ENCODE peak calls at places on chromosome 3, in nine cellular contexts. T is neural progenitor cell, O is HCT116, R is GM23248, X is PC-3, M is hepatocyte, I is MM.1S, F is GM23338, L is SK-N-SH. K is an unnamed sample.

GRCh38 chr3:43243590-43244587 is 42.5 kb upstream of the SNRK start:
- DNase-seq in T (no peak), O (no peak), R (peak), X (no peak), M (no peak), I (no peak), F (no peak), L (no peak), K (no peak)

GRCh38 chr3:107699682-107700081 is 176.9 kb downstream of the BBX start:
- DNase-seq in T (no peak), O (no peak), R (peak), X (no peak), M (no peak), I (no peak), F (no peak), L (no peak), K (no peak)

GRCh38 chr3:38650248-38650940 is 907 bp upstream of the SCN5A start:
- DNase-seq in T (no peak), O (no peak), R (peak), X (no peak), M (no peak), I (no peak), F (no peak), L (peak), K (no peak)

GRCh38 chr3:190641564-190641963 is 127.7 kb downstream of the IL1RAP start:
- DNase-seq in T (no peak), O (no peak), R (no peak), X (no peak), M (no peak), I (no peak), F (no peak), L (no peak), K (no peak)

GRCh38 chr3:57179580-57180410 is 14.6 kb upstream of the IL17RD start:
- DNase-seq in T (peak), O (no peak), R (peak), X (peak), M (peak), I (peak), F (peak), L (peak), K (peak)

GRCh38 chr3:52086461-52086860 is 30.1 kb upstream of the DUSP7 start:
- DNase-seq in T (no peak), O (no peak), R (no peak), X (no peak), M (no peak), I (no peak), F (no peak), L (no peak), K (no peak)

GRCh38 chr3:134239538-134239937 is 11.1 kb downstream of the RYK start:
- DNase-seq in T (no peak), O (no peak), R (peak), X (peak), M (no peak), I (no peak), F (no peak), L (no peak), K (no peak)

GRCh38 chr3:196694202-196694638 is 17.8 kb downstream of the CEP19 start:
- DNase-seq in T (no peak), O (no peak), R (peak), X (peak), M (no peak), I (no peak), F (no peak), L (peak), K (peak)

GRCh38 chr3:69288161-69288895 is 97.6 kb downstream of the FRMD4B start:
- DNase-seq in T (peak), O (no peak), R (no peak), X (no peak), M (no peak), I (peak), F (peak), L (no peak), K (no peak)

GRCh38 chr3:172653004-172653403 is 57.9 kb downstream of the NCEH1 start:
- DNase-seq in T (peak), O (no peak), R (no peak), X (peak), M (no peak), I (no peak), F (no peak), L (no peak), K (no peak)

GRCh38 chr3:38455639-38456430 is 2.1 kb downstream of the ACVR2B start:
- DNase-seq in T (peak), O (no peak), R (no peak), X (no peak), M (no peak), I (no peak), F (peak), L (peak), K (no peak)

GRCh38 chr3:146189519-146190173 is 28.7 kb upstream of the PLOD2 start:
- DNase-seq in T (peak), O (peak), R (peak), X (peak), M (peak), I (peak), F (peak), L (peak), K (peak)

GRCh38 chr3:66800941-66801545 is 197.1 kb upstream of the KBTBD8 start:
- DNase-seq in T (no peak), O (no peak), R (peak), X (peak), M (no peak), I (no peak), F (no peak), L (no peak), K (no peak)

GRCh38 chr3:88984266-88984665 is 123.2 kb upstream of the EPHA3 start:
- DNase-seq in T (no peak), O (no peak), R (no peak), X (no peak), M (no peak), I (no peak), F (no peak), L (no peak), K (no peak)

DNA sequence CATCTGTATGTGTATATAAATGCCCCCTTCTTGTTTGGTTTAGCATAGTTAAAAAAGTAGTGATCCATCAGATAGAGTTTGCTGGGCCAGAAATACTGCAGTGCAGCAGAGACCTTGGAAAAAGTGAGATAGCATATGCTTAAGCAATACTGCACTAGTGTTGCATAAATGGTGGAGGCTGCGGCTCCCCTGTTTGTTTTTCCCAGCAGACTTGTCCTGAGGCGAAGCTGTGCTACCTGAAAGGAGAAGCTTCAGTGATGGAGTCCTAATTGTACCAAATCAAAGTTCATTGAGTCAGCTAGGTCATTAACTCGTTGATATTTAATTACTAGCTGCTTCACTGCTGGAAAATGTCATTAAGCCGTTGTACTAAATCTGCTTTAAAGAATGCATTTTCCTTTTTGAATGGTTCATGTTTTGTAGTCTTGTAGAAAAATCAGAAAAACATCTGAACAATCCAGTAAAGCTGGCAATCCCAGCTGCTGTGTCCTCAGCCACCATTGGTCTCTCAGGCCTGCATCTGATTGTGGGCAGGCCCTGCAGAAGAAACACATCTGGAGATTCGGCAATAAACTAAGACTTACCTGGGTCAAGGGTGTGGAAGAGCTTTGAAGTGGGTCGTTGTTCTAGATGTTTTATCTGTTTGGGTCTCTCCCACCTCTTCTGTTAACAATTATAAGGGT is 169.6 kb downstream of the B3GALNT1 start:
- DNase-seq in T (no peak), O (no peak), R (no peak), X (no peak), M (peak), I (no peak), F (no peak), L (no peak), K (no peak)
- H3K4me2 ChIP-seq in T (no peak), O (no peak), R (no peak), X (no peak), M (no peak), I (no peak), F (no peak), L (no peak), K (no peak)

GRCh38 chr3:112482675-112483074 is 16.6 kb downstream of the BTLA start:
- DNase-seq in T (no peak), O (no peak), R (no peak), X (no peak), M (no peak), I (peak), F (no peak), L (no peak), K (no peak)
- H3K4me3 ChIP-seq in T (no peak), O (no peak), R (no peak), X (no peak), M (no peak), I (no peak), F (no peak), L (no peak), K (no peak)

DNA sequence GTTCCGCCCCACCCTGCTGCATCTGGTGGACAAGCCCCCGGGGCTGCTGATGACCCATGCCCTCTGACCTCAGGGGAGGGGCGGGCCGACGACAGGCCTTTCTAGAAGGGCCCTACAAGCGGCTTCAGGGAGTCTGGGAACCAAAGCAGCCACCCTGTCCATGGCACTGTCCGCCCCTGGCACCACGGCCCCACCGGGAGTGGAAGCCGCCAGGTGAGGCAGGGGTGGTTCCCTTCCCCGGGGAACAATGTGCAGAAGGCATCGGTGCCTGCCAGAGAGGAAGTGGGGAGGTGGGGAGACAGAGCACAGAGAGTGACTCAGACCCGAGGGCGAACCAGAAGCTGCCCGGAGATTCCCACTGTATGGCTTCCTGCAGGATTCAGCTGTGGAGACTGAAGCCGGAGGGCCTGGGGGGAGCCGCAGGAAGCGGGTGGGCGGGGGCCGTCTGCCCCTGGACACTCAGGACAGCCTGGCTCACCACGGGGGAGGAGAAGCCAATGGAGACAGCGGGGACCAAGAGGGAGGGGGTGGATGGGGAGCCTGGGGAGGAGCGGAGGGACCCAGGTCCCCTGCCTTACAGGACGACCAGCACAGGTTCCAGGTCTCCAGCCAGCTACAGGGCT is 134.0 kb downstream of the TPRA1 start:
- DNase-seq in T (no peak), O (no peak), R (peak), X (peak), M (peak), I (no peak), F (peak), L (no peak), K (no peak)
- TF ChIP-seq EZH2phosphoT487 in T (no peak), O (no peak), R (no peak), X (no peak), M (no peak), I (no peak), F (no peak), L (no peak), K (no peak)

GRCh38 chr3:140748903-140749302 is 71.0 kb downstream of the TRIM42 start:
- DNase-seq in T (no peak), O (no peak), R (no peak), X (no peak), M (no peak), I (no peak), F (no peak), L (no peak), K (no peak)
- H3K4me2 ChIP-seq in T (no peak), O (no peak), R (no peak), X (no peak), M (no peak), I (no peak), F (no peak), L (no peak), K (no peak)

K was measured in OCI-LY7.